ENCODE peak calls at places on chromosomes 13 and 19, in seven cellular contexts. Z is ovary, W is tibial artery, X is kidney, O is cardiac fibroblast, H is brain microvascular endothelial cell, M is A549. Y is an unnamed sample.

GRCh38 chr13:76878043-76878442 is 8.2 kb downstream of the KCTD12 start:
- DNase-seq in Z (no peak), W (no peak), X (no peak), O (peak), H (no peak), M (no peak), Y (peak)

GRCh38 chr19:3249408-3249807 is 24.9 kb downstream of the CELF5 start:
- DNase-seq in Z (no peak), W (no peak), X (no peak), O (no peak), H (no peak), M (peak), Y (no peak)

GRCh38 chr13:93007928-93008327 is 218.7 kb upstream of the GPC6 start:
- DNase-seq in Z (no peak), W (no peak), X (no peak), O (no peak), H (no peak), M (no peak), Y (no peak)

GRCh38 chr19:5130371-5131030 is 161.6 kb downstream of the KDM4B start:
- DNase-seq in Z (no peak), W (no peak), X (no peak), O (no peak), H (no peak), M (no peak), Y (no peak)

GRCh38 chr19:9721861-9722260 is 46.7 kb downstream of the ZNF846 start:
- DNase-seq in Z (no peak), W (no peak), X (no peak), O (no peak), H (no peak), M (no peak), Y (no peak)

GRCh38 chr19:41882568-41883462 is at the start of gene ARHGEF1:
- DNase-seq in Z (peak), W (peak), X (peak), O (peak), H (no peak), M (peak), Y (no peak)

GRCh38 chr13:81929988-81930387 is 1589.1 kb upstream of the SPRY2 start:
- DNase-seq in Z (no peak), W (no peak), X (no peak), O (peak), H (no peak), M (no peak), Y (no peak)

GRCh38 chr13:95319551-95320274 is 18.5 kb upstream of the ABCC4 start:
- DNase-seq in Z (no peak), W (no peak), X (no peak), O (peak), H (no peak), M (no peak), Y (no peak)

GRCh38 chr19:11781295-11782057 is 14.7 kb downstream of the ZNF441 start:
- DNase-seq in Z (no peak), W (no peak), X (no peak), O (peak), H (no peak), M (no peak), Y (no peak)
- H3K4me3 ChIP-seq in Z (no peak), W (no peak), X (peak), O (no peak), H (no peak), M (no peak), Y (no peak)

GRCh38 chr19:33278023-33278402 is 24.3 kb downstream of the CEBPA start:
- DNase-seq in Z (no peak), W (no peak), X (no peak), O (no peak), H (no peak), M (no peak), Y (no peak)
- TF ChIP-seq CTCF in Z (no peak), W (no peak), X (no peak), O (no peak), H (no peak), M (no peak), Y (no peak)

GRCh38 chr13:27448308-27448707 is 2.1 kb downstream of the MTIF3 start:
- DNase-seq in Z (no peak), W (no peak), X (no peak), O (no peak), H (no peak), M (no peak), Y (no peak)
- H3K4me3 ChIP-seq in Z (no peak), W (no peak), X (peak), O (no peak), H (no peak), M (no peak), Y (no peak)

GRCh38 chr19:18520848-18521691 is 800 bp downstream of the ELL start:
- DNase-seq in Z (peak), W (peak), X (peak), O (no peak), H (no peak), M (no peak), Y (no peak)

GRCh38 chr19:18522124-18522861 is 423 bp upstream of the ELL start:
- DNase-seq in Z (peak), W (peak), X (peak), O (peak), H (peak), M (peak), Y (peak)

GRCh38 chr19:18521692-18522123 is at the start of gene ELL:
- DNase-seq in Z (no peak), W (no peak), X (no peak), O (no peak), H (no peak), M (no peak), Y (no peak)

GRCh38 chr19:18518639-18519038 is 3.2 kb downstream of the ELL start:
- DNase-seq in Z (no peak), W (no peak), X (no peak), O (no peak), H (no peak), M (no peak), Y (no peak)

GRCh38 chr19:18519962-18520847 is 1.7 kb downstream of the ELL start:
- DNase-seq in Z (peak), W (peak), X (peak), O (peak), H (peak), M (peak), Y (peak)
- TF ChIP-seq CTCF in Z (peak), W (peak), X (peak), O (peak), H (peak), M (peak), Y (peak)

DNA sequence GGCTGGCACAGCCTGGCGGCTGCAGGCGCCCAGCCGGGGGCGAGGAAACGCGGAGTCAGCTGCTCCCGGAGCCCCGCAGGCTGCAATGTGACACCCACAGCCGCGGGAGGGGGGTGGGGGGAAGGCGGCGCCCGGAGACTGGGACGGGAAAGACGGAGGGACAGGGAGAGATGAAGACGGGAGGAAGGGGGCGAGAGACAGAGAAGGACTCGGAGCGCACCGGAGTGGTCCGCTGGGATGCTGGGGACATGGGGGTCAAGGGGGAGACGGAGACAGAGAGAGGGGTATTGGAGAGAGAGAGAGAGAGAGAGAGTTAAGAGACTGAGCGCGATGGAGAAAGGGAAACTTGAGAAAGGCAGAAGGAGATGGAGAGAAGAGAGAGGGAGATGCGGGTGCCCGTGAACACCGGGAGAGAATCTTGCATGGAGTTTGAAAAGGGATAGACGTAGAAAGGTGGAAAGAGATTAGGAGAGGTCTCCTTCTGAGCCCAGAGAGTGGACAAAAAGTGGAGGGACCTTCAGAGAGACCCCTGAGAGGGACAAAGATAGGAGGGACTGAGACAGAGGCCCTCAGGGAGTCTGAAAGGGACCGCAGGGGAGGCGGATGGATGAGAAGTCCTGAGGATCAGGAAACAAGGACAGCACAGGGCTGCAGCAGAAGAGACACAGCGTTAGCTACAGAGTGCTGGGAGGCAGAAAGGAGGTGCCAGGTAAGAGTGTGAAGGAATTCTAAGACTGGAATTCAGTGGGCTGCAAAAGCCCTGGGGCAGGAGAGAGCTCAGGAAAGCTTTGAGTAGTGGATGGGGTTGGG is 1.0 kb downstream of the SCN1B start:
- DNase-seq in Z (no peak), W (peak), X (no peak), O (peak), H (no peak), M (peak), Y (peak)
- H3K4me3 ChIP-seq in Z (peak), W (peak), X (peak), O (peak), H (peak), M (peak), Y (peak)

GRCh38 chr13:70311175-70311574 is 202.9 kb upstream of the KLHL1 start:
- DNase-seq in Z (no peak), W (no peak), X (no peak), O (no peak), H (no peak), M (no peak), Y (no peak)

GRCh38 chr13:70310720-70311119 is 202.5 kb upstream of the KLHL1 start:
- DNase-seq in Z (no peak), W (no peak), X (no peak), O (peak), H (peak), M (no peak), Y (no peak)
- TF ChIP-seq CTCF in Z (no peak), W (no peak), X (peak), O (no peak), H (peak), M (peak), Y (no peak)

GRCh38 chr13:91270031-91270430 is 77.5 kb upstream of the MIR17HG start:
- DNase-seq in Z (no peak), W (no peak), X (no peak), O (peak), H (peak), M (no peak), Y (no peak)
- H3K4me3 ChIP-seq in Z (no peak), W (no peak), X (no peak), O (no peak), H (no peak), M (no peak), Y (no peak)

DNA sequence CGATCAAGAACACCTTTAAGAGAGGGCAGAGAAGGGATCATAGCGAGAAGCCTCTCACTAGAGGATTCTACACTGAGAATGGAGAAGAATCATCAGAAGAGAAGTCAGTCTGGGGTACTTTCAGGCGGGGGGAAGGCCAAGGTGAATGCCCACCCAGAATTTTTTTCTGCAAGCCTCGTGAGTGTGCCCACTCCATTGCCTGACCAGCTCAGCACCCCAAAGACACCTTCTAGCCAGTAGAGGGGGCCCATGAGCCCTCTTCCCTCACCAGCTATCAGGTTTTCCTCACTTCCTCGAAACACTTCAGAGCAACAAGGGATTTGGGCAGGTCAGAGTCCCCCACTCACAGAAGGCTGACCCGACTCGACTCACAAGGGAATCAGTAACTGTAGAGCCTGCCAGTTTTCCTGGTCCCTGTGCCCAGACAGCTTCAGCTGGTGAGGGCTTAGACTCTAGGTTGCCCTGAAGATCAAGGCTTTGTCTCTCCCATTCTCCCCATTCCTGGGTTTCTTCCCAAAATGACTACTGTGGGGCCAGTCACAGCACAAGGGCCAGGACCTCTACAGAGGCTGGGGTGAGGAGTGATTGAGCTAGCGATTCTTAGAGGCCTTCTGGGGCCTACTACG is 18.4 kb downstream of the NLRP13 start:
- DNase-seq in Z (no peak), W (no peak), X (no peak), O (no peak), H (no peak), M (no peak), Y (no peak)
- TF ChIP-seq CTCF in Z (no peak), W (no peak), X (peak), O (peak), H (no peak), M (no peak), Y (no peak)

GRCh38 chr19:51094696-51095279 is 12.1 kb upstream of the KLK14 start:
- DNase-seq in Z (peak), W (no peak), X (peak), O (peak), H (no peak), M (peak), Y (no peak)
- H3K4me3 ChIP-seq in Z (no peak), W (no peak), X (no peak), O (no peak), H (no peak), M (no peak), Y (no peak)